ENCODE peak calls at places on chromosome 4, in eight cellular contexts. W is lung; V is psoas muscle; H is hepatocyte; S is neuronal stem cell; C is effector memory CD4-positive, alpha-beta T cell; Z is Peyer's patch; Q is cardiac muscle cell. E is an unnamed sample. For H3K36me3, the result is how much of the 10 kb centered on the place peaks cover.

GRCh38 chr4:119663160-119663788 is 34.7 kb upstream of the PDE5A start:
- DNase-seq in W (no peak), V (no peak), H (no peak), S (no peak), C (no peak), Z (no peak), Q (no peak), E (peak)

GRCh38 chr4:186485621-186486062 is 69.7 kb downstream of the MTNR1A start:
- DNase-seq in W (no peak), V (no peak), H (no peak), S (peak), C (no peak), Z (no peak), Q (peak), E (no peak)

GRCh38 chr4:184286346-184286745 is 68.7 kb upstream of the ENPP6 start:
- DNase-seq in W (no peak), V (no peak), H (no peak), S (no peak), C (no peak), Z (no peak), Q (no peak), E (no peak)

GRCh38 chr4:184983660-184984356 is 34.5 kb upstream of the HELT start:
- DNase-seq in W (peak), V (peak), H (peak), S (peak), C (peak), Z (peak), Q (peak), E (peak)

GRCh38 chr4:1207157-1207470 is 34.7 kb upstream of the SPON2 start:
- DNase-seq in W (no peak), V (no peak), H (no peak), S (no peak), C (no peak), Z (peak), Q (no peak), E (no peak)

GRCh38 chr4:153564630-153565525 is 98.7 kb downstream of the TMEM131L start:
- DNase-seq in W (no peak), V (no peak), H (peak), S (peak), C (no peak), Z (no peak), Q (no peak), E (peak)

GRCh38 chr4:105624530-105624929 is 72.1 kb downstream of the ARHGEF38 start:
- DNase-seq in W (no peak), V (peak), H (no peak), S (no peak), C (no peak), Z (peak), Q (no peak), E (peak)

GRCh38 chr4:11894976-11895375 is 466.3 kb upstream of the HS3ST1 start:
- DNase-seq in W (no peak), V (no peak), H (no peak), S (no peak), C (no peak), Z (no peak), Q (no peak), E (no peak)

GRCh38 chr4:128287159-128287870 is at the start of gene PGRMC2:
- DNase-seq in W (peak), V (no peak), H (peak), S (peak), C (no peak), Z (peak), Q (no peak), E (peak)

GRCh38 chr4:80192937-80193336 is 4.4 kb upstream of the PRDM8 start:
- DNase-seq in W (no peak), V (no peak), H (no peak), S (no peak), C (no peak), Z (no peak), Q (no peak), E (no peak)

GRCh38 chr4:28117067-28117756 is 1256.6 kb downstream of the STIM2 start:
- DNase-seq in W (no peak), V (no peak), H (peak), S (no peak), C (no peak), Z (no peak), Q (no peak), E (no peak)
- H3K36me3 ChIP-seq in W (under half), V (under half), H (under half), S (under half), C (under half), Z (under half), Q (under half), E (under half)

DNA sequence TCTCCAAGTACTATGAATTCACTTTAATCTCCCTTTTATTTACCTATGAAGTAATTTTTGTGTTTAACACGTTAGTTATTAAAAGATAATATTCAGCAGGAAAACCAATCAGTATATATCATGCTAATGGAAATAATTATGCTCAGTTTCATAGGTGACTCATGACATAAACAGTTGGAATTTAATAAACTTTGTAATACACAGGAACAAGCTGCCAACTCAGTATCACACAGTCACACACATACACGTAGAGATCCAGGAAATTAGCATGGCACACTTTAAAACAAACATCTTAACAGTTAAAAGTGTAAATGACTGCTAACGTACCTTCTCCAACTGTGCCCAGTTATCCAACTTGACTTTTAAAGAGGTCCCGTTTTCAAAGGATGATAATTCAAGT is 2.3 kb downstream of the SPATA4 start:
- DNase-seq in W (no peak), V (no peak), H (no peak), S (no peak), C (no peak), Z (no peak), Q (no peak), E (peak)
- H3K27ac ChIP-seq in W (no peak), V (peak), H (no peak), S (no peak), C (no peak), Z (no peak), Q (no peak), E (no peak)

GRCh38 chr4:3521621-3522325 is 10.4 kb downstream of the LRPAP1 start:
- DNase-seq in W (no peak), V (no peak), H (no peak), S (no peak), C (no peak), Z (no peak), Q (no peak), E (no peak)
- H3K36me3 ChIP-seq in W (half or more), V (under half), H (under half), S (half or more), C (half or more), Z (under half), Q (under half), E (under half)

DNA sequence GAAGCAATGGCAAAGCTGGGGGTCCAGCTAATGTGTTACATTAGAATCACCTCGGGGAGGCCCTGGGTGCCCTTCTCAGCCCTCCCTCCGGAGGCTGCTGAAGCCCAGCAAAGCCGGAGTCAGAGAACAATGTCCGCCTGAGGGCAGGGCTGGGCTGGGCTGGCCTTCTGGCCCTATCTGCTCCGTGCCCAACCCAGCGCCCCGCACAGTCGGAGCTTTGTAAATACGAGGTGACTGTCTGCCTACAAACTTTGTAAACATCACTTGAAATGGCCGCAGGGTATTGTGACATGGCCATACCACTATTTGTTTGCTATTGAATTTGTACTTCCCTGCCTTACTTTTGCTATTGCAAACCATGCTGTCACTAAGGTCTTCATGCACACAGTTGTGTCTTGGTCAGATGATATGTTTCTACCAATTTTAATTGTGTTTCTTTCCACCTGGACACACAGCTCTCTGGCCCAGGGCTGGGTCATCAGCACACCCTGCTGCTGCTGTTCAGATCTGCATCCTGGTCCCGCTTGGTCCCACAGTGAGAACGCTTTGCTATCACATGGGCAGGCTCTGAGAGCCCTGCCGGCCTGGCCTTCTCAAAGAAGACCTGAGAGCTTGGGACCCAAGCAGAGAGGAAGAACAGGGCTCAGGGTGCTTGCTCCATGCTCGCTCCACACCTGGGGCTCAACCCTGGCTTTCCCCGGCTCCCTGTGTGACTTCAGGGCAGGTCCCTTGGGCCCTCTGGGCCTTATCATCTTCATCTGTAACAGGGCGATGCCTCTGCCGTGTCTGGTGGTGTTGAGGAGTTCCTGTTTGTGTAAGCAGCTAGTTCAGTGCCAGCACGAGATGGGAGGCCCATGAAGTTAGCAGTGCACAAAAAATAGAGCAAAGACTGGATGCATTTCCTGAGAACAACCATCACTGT is 2.2 kb downstream of the S100P start:
- DNase-seq in W (peak), V (no peak), H (peak), S (no peak), C (peak), Z (peak), Q (no peak), E (peak)
- H3K27ac ChIP-seq in W (peak), V (peak), H (peak), S (no peak), C (peak), Z (peak), Q (no peak), E (peak)

DNA sequence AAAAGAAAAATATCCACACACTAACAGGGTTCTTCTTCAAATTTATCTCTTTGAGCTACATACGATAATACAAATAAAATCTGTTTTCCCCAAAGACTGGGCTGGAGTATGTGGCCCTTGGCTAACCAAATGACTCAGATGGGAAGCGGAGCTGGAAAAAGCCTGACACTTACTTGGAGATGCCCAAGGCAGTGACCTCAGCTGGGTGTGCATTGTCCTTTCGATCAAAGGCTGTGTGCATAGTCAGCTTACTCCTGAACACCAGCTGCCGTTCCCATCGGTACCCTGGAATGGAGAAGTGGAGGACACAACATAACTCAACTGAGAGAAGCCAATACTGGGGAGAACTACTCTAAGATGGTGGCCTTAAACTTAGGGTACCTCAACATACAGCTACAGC is 95.1 kb downstream of the CDS1 start:
- DNase-seq in W (no peak), V (peak), H (no peak), S (no peak), C (no peak), Z (no peak), Q (no peak), E (no peak)
- H3K36me3 ChIP-seq in W (under half), V (under half), H (under half), S (under half), C (under half), Z (under half), Q (under half), E (under half)

DNA sequence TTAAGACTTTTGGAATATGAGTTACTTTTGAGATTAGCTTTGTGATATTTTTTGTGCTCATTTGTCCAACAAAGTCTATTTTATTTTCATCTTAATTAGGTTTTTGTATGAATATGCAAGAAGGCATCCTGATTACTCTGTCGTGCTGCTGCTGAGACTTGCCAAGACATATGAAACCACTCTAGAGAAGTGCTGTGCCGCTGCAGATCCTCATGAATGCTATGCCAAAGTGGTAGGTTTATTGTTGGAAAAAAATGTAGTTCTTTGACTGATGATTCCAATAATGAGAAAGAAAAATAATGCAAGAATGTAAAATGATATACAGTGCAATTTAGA is 10.8 kb downstream of the ALB start:
- DNase-seq in W (no peak), V (no peak), H (no peak), S (no peak), C (no peak), Z (no peak), Q (no peak), E (no peak)
- H3K27ac ChIP-seq in W (no peak), V (no peak), H (no peak), S (no peak), C (no peak), Z (no peak), Q (no peak), E (no peak)